ENCODE peak calls at places on chromosomes 4 and X, in seven cellular contexts. One of them, this sample, is unnamed.

GRCh38 chr4:73948990-73949706 is 32.7 kb downstream of the PF4 start:
- DNase-seq in psoas muscle: no peak
- DNase-seq in left ventricle myocardium inferior: no peak
- DNase-seq in endothelial cell of umbilical vein: no peak
- DNase-seq in neural progenitor cell: no peak
- DNase-seq in spleen: no peak
- DNase-seq in GM12878: no peak
- DNase-seq in this sample: no peak

GRCh38 chrX:65744965-65745364 is 77.5 kb downstream of the MSN start:
- DNase-seq in psoas muscle: no peak
- DNase-seq in left ventricle myocardium inferior: no peak
- DNase-seq in endothelial cell of umbilical vein: no peak
- DNase-seq in neural progenitor cell: no peak
- DNase-seq in spleen: no peak
- DNase-seq in GM12878: no peak
- DNase-seq in this sample: no peak

GRCh38 chr4:20383969-20384368 is 132.3 kb downstream of the SLIT2 start:
- DNase-seq in psoas muscle: no peak
- DNase-seq in left ventricle myocardium inferior: no peak
- DNase-seq in endothelial cell of umbilical vein: no peak
- DNase-seq in neural progenitor cell: no peak
- DNase-seq in spleen: no peak
- DNase-seq in GM12878: no peak
- DNase-seq in this sample: no peak

GRCh38 chr4:138035781-138036258 is 206.3 kb downstream of the SLC7A11 start:
- DNase-seq in psoas muscle: no peak
- DNase-seq in left ventricle myocardium inferior: no peak
- DNase-seq in endothelial cell of umbilical vein: peak; percentile 80
- DNase-seq in neural progenitor cell: peak; percentile 71
- DNase-seq in spleen: no peak
- DNase-seq in GM12878: peak; percentile 69
- DNase-seq in this sample: no peak

GRCh38 chr4:173538148-173538902 is 8.3 kb upstream of the HAND2 start:
- DNase-seq in psoas muscle: no peak
- DNase-seq in left ventricle myocardium inferior: peak; percentile 74
- DNase-seq in endothelial cell of umbilical vein: no peak
- DNase-seq in neural progenitor cell: peak; percentile 61
- DNase-seq in spleen: peak; percentile 82
- DNase-seq in GM12878: no peak
- DNase-seq in this sample: no peak

GRCh38 chr4:139030614-139031235 is 15.1 kb downstream of the NOCT start:
- DNase-seq in psoas muscle: peak; percentile 66
- DNase-seq in left ventricle myocardium inferior: peak; percentile 40
- DNase-seq in endothelial cell of umbilical vein: peak; percentile 84
- DNase-seq in neural progenitor cell: peak; percentile 89
- DNase-seq in spleen: no peak
- DNase-seq in GM12878: peak; percentile 61
- DNase-seq in this sample: no peak

GRCh38 chr4:135144498-135144897 is 942.9 kb upstream of the PABPC4L start:
- DNase-seq in psoas muscle: no peak
- DNase-seq in left ventricle myocardium inferior: no peak
- DNase-seq in endothelial cell of umbilical vein: no peak
- DNase-seq in neural progenitor cell: no peak
- DNase-seq in spleen: no peak
- DNase-seq in GM12878: no peak
- DNase-seq in this sample: no peak

GRCh38 chr4:153987291-153987690 is 198.4 kb upstream of the SFRP2 start:
- DNase-seq in psoas muscle: no peak
- DNase-seq in left ventricle myocardium inferior: no peak
- DNase-seq in endothelial cell of umbilical vein: no peak
- DNase-seq in neural progenitor cell: no peak
- DNase-seq in spleen: no peak
- DNase-seq in GM12878: no peak
- DNase-seq in this sample: no peak

GRCh38 chr4:36532670-36533373 is 251.4 kb downstream of the DTHD1 start:
- DNase-seq in psoas muscle: no peak
- DNase-seq in left ventricle myocardium inferior: no peak
- DNase-seq in endothelial cell of umbilical vein: no peak
- DNase-seq in neural progenitor cell: no peak
- DNase-seq in spleen: no peak
- DNase-seq in GM12878: no peak
- DNase-seq in this sample: no peak

GRCh38 chrX:11444052-11444451 is 150.8 kb downstream of the AMELX start:
- DNase-seq in psoas muscle: no peak
- DNase-seq in left ventricle myocardium inferior: no peak
- DNase-seq in endothelial cell of umbilical vein: no peak
- DNase-seq in neural progenitor cell: no peak
- DNase-seq in spleen: no peak
- DNase-seq in GM12878: no peak
- DNase-seq in this sample: no peak

GRCh38 chr4:83535520-83535944 is 376 bp upstream of the GPAT3 start:
- DNase-seq in psoas muscle: peak; percentile 79
- DNase-seq in left ventricle myocardium inferior: peak; percentile 38
- DNase-seq in endothelial cell of umbilical vein: peak; percentile 53
- DNase-seq in neural progenitor cell: peak; percentile 54
- DNase-seq in spleen: peak; percentile 78
- DNase-seq in GM12878: no peak
- DNase-seq in this sample: no peak

GRCh38 chr4:186227221-186227620 is at the start of gene KLKB1:
- DNase-seq in psoas muscle: no peak
- DNase-seq in left ventricle myocardium inferior: no peak
- DNase-seq in endothelial cell of umbilical vein: peak; percentile 15
- DNase-seq in neural progenitor cell: no peak
- DNase-seq in spleen: no peak
- DNase-seq in GM12878: no peak
- DNase-seq in this sample: no peak

GRCh38 chr4:45662996-45663395 is 460.9 kb downstream of the GABRG1 start:
- DNase-seq in psoas muscle: peak; percentile 23
- DNase-seq in left ventricle myocardium inferior: peak; percentile 48
- DNase-seq in endothelial cell of umbilical vein: no peak
- DNase-seq in neural progenitor cell: peak; percentile 13
- DNase-seq in spleen: no peak
- DNase-seq in GM12878: no peak
- DNase-seq in this sample: no peak

GRCh38 chr4:87399148-87399547 is 8.2 kb upstream of the HSD17B11 start:
- DNase-seq in psoas muscle: no peak
- DNase-seq in left ventricle myocardium inferior: no peak
- DNase-seq in endothelial cell of umbilical vein: no peak
- DNase-seq in neural progenitor cell: peak; percentile 51
- DNase-seq in spleen: no peak
- DNase-seq in GM12878: no peak
- DNase-seq in this sample: no peak

GRCh38 chr4:115844180-115844579 is 730.8 kb upstream of the NDST4 start:
- DNase-seq in psoas muscle: no peak
- DNase-seq in left ventricle myocardium inferior: no peak
- DNase-seq in endothelial cell of umbilical vein: no peak
- DNase-seq in neural progenitor cell: no peak
- DNase-seq in spleen: no peak
- DNase-seq in GM12878: no peak
- DNase-seq in this sample: no peak

GRCh38 chr4:85175190-85175589 is 208.7 kb upstream of the WDFY3 start:
- DNase-seq in psoas muscle: no peak
- DNase-seq in left ventricle myocardium inferior: no peak
- DNase-seq in endothelial cell of umbilical vein: no peak
- DNase-seq in neural progenitor cell: no peak
- DNase-seq in spleen: no peak
- DNase-seq in GM12878: no peak
- DNase-seq in this sample: no peak

GRCh38 chr4:185145572-185145971 is 2.5 kb downstream of the SLC25A4 start:
- DNase-seq in psoas muscle: peak; percentile 72
- DNase-seq in left ventricle myocardium inferior: peak; percentile 73
- DNase-seq in endothelial cell of umbilical vein: no peak
- DNase-seq in neural progenitor cell: no peak
- DNase-seq in spleen: no peak
- DNase-seq in GM12878: no peak
- DNase-seq in this sample: no peak

GRCh38 chrX:78708830-78709229 is 38.7 kb upstream of the LPAR4 start:
- DNase-seq in psoas muscle: no peak
- DNase-seq in left ventricle myocardium inferior: no peak
- DNase-seq in endothelial cell of umbilical vein: no peak
- DNase-seq in neural progenitor cell: no peak
- DNase-seq in spleen: no peak
- DNase-seq in GM12878: no peak
- DNase-seq in this sample: no peak

GRCh38 chrX:78712381-78712780 is 35.1 kb upstream of the LPAR4 start:
- DNase-seq in psoas muscle: no peak
- DNase-seq in left ventricle myocardium inferior: no peak
- DNase-seq in endothelial cell of umbilical vein: no peak
- DNase-seq in neural progenitor cell: no peak
- DNase-seq in spleen: no peak
- DNase-seq in GM12878: no peak
- DNase-seq in this sample: no peak

GRCh38 chrX:78710146-78710545 is 37.4 kb upstream of the LPAR4 start:
- DNase-seq in psoas muscle: no peak
- DNase-seq in left ventricle myocardium inferior: no peak
- DNase-seq in endothelial cell of umbilical vein: no peak
- DNase-seq in neural progenitor cell: no peak
- DNase-seq in spleen: no peak
- DNase-seq in GM12878: no peak
- DNase-seq in this sample: no peak

GRCh38 chrX:78708171-78708570 is 39.3 kb upstream of the LPAR4 start:
- DNase-seq in psoas muscle: no peak
- DNase-seq in left ventricle myocardium inferior: no peak
- DNase-seq in endothelial cell of umbilical vein: peak; percentile 33
- DNase-seq in neural progenitor cell: peak; percentile 48
- DNase-seq in spleen: no peak
- DNase-seq in GM12878: no peak
- DNase-seq in this sample: no peak
- TF ChIP-seq CTCF in psoas muscle: no peak
- TF ChIP-seq CTCF in left ventricle myocardium inferior: peak; percentile 22
- TF ChIP-seq CTCF in endothelial cell of umbilical vein: peak; percentile 24
- TF ChIP-seq CTCF in neural progenitor cell: peak; percentile 50
- TF ChIP-seq CTCF in spleen: no peak
- TF ChIP-seq CTCF in GM12878: peak; percentile 43
- TF ChIP-seq CTCF in this sample: peak; percentile 81

GRCh38 chr4:77473509-77473908 is 132.1 kb upstream of the CXCL13 start:
- DNase-seq in psoas muscle: no peak
- DNase-seq in left ventricle myocardium inferior: no peak
- DNase-seq in endothelial cell of umbilical vein: peak; percentile 16
- DNase-seq in neural progenitor cell: peak; percentile 37
- DNase-seq in spleen: no peak
- DNase-seq in GM12878: no peak
- DNase-seq in this sample: no peak
- TF ChIP-seq CTCF in psoas muscle: peak; percentile 14
- TF ChIP-seq CTCF in left ventricle myocardium inferior: no peak
- TF ChIP-seq CTCF in endothelial cell of umbilical vein: peak; percentile 17
- TF ChIP-seq CTCF in neural progenitor cell: peak; percentile 59
- TF ChIP-seq CTCF in spleen: peak; percentile 13
- TF ChIP-seq CTCF in GM12878: peak; percentile 32
- TF ChIP-seq CTCF in this sample: peak; percentile 57

GRCh38 chrX:102837843-102838242 is 99.2 kb upstream of the RAB40AL start:
- DNase-seq in psoas muscle: no peak
- DNase-seq in left ventricle myocardium inferior: no peak
- DNase-seq in endothelial cell of umbilical vein: no peak
- DNase-seq in neural progenitor cell: no peak
- DNase-seq in spleen: no peak
- DNase-seq in GM12878: no peak
- DNase-seq in this sample: no peak

GRCh38 chrX:102845020-102845419 is 92.1 kb upstream of the RAB40AL start:
- DNase-seq in psoas muscle: no peak
- DNase-seq in left ventricle myocardium inferior: no peak
- DNase-seq in endothelial cell of umbilical vein: no peak
- DNase-seq in neural progenitor cell: no peak
- DNase-seq in spleen: no peak
- DNase-seq in GM12878: no peak
- DNase-seq in this sample: no peak

GRCh38 chrX:102841706-102842003 is 95.4 kb upstream of the RAB40AL start:
- DNase-seq in psoas muscle: no peak
- DNase-seq in left ventricle myocardium inferior: no peak
- DNase-seq in endothelial cell of umbilical vein: no peak
- DNase-seq in neural progenitor cell: no peak
- DNase-seq in spleen: no peak
- DNase-seq in GM12878: no peak
- DNase-seq in this sample: no peak

GRCh38 chrX:102835504-102836146 is 101.4 kb upstream of the RAB40AL start:
- DNase-seq in psoas muscle: no peak
- DNase-seq in left ventricle myocardium inferior: no peak
- DNase-seq in endothelial cell of umbilical vein: peak; percentile 54
- DNase-seq in neural progenitor cell: peak; percentile 19
- DNase-seq in spleen: no peak
- DNase-seq in GM12878: no peak
- DNase-seq in this sample: no peak

DNA sequence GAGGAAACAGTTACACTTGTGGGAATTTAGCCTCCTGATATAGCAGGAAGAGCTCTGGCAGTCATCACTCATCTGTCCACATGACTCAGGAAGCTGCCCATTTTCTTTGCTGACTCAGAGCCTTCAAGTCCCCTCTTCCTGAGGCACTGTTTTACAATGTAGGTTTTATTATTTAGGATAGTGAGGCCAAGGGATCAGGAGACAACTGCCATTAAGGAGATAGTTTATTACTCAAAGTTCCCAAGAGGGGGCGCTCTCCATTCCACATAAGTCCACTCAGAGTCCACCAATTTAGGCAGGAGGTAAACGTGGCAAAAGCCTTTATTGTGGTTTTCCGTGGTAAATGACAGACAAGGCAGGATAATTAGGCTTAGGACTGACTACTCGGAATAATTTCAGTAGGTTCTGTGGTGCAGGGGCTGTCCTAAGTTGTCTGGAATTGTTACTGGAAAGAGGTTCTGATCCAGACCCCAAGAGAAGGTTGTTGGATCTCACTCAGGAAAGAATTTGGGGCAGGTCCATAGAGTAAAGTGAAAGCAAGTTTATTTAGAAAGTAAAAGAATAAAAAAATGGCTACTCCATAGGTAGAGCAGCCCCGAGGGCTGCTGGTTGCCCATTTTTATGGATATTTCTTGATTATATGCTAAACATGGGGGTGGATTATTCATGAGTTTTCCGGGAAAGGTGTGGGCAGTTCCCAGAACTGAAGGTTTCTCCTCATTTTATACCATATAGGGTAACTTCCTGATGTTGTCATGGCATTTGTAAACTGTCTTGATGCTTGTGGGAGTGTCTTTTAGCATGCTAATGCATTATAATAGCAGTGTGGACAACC is 96.0 kb upstream of the RAB40AL start:
- DNase-seq in psoas muscle: no peak
- DNase-seq in left ventricle myocardium inferior: no peak
- DNase-seq in endothelial cell of umbilical vein: peak; percentile 66
- DNase-seq in neural progenitor cell: peak; percentile 33
- DNase-seq in spleen: no peak
- DNase-seq in GM12878: no peak
- DNase-seq in this sample: no peak
- TF ChIP-seq CTCF in psoas muscle: no peak
- TF ChIP-seq CTCF in left ventricle myocardium inferior: no peak
- TF ChIP-seq CTCF in endothelial cell of umbilical vein: peak; percentile 4
- TF ChIP-seq CTCF in neural progenitor cell: peak; percentile 50
- TF ChIP-seq CTCF in spleen: no peak
- TF ChIP-seq CTCF in GM12878: peak; percentile 5
- TF ChIP-seq CTCF in this sample: peak; percentile 50

GRCh38 chr4:65467280-65467679 is 203.0 kb downstream of the EPHA5 start:
- DNase-seq in psoas muscle: no peak
- DNase-seq in left ventricle myocardium inferior: no peak
- DNase-seq in endothelial cell of umbilical vein: no peak
- DNase-seq in neural progenitor cell: no peak
- DNase-seq in spleen: no peak
- DNase-seq in GM12878: no peak
- DNase-seq in this sample: no peak

DNA sequence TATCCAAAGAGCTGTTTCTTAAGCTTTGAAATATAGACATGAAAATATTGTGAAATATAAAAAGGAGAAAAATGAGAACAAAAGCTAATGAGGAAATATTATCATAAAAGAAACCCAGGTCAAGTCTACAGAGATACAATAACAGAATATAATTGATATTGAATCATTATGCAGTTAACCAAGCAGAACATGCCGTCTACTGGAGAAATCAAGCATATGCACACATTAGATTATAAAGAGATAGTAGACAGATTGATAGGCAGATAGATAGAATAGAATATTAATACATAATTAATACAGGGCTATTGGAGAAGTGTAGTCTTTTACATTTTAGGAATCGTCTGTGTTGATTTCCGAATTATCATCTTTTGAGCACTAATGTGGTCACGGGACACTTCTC is 208.5 kb downstream of the EPHA5 start:
- DNase-seq in psoas muscle: no peak
- DNase-seq in left ventricle myocardium inferior: no peak
- DNase-seq in endothelial cell of umbilical vein: no peak
- DNase-seq in neural progenitor cell: no peak
- DNase-seq in spleen: no peak
- DNase-seq in GM12878: no peak
- DNase-seq in this sample: no peak
- TF ChIP-seq CTCF in psoas muscle: no peak
- TF ChIP-seq CTCF in left ventricle myocardium inferior: no peak
- TF ChIP-seq CTCF in endothelial cell of umbilical vein: no peak
- TF ChIP-seq CTCF in neural progenitor cell: no peak
- TF ChIP-seq CTCF in spleen: no peak
- TF ChIP-seq CTCF in GM12878: no peak
- TF ChIP-seq CTCF in this sample: peak; percentile 24